ENCODE peak calls at places on chromosomes 6 and 20, in five cellular contexts. A is psoas muscle, G is pancreas, O is A673, R is endodermal cell. J is an unnamed sample. For H3K4me1, the result is how much of the 10 kb centered on the place peaks cover.

GRCh38 chr6:19052219-19052618 is 665.1 kb downstream of the RNF144B start:
- DNase-seq in A (no peak), G (no peak), O (peak), R (no peak), J (no peak)

GRCh38 chr6:17418281-17419188 is 25.1 kb downstream of the CAP2 start:
- DNase-seq in A (no peak), G (no peak), O (no peak), R (peak), J (no peak)

GRCh38 chr6:7143161-7143974 is 35.6 kb downstream of the RREB1 start:
- DNase-seq in A (no peak), G (no peak), O (no peak), R (peak), J (no peak)

GRCh38 chr20:25486377-25486776 is 78.9 kb downstream of the GINS1 start:
- DNase-seq in A (no peak), G (no peak), O (peak), R (no peak), J (no peak)

GRCh38 chr20:5888051-5888450 is 62.3 kb downstream of the TRMT6 start:
- DNase-seq in A (no peak), G (no peak), O (no peak), R (no peak), J (no peak)

GRCh38 chr6:160678744-160679401 is 14.8 kb upstream of the LPA start:
- DNase-seq in A (no peak), G (no peak), O (no peak), R (peak), J (no peak)

GRCh38 chr6:33279971-33280511 is 3.1 kb downstream of the B3GALT4 start:
- DNase-seq in A (no peak), G (no peak), O (peak), R (peak), J (no peak)

GRCh38 chr20:58714923-58715708 is 22.5 kb downstream of the NPEPL1 start:
- DNase-seq in A (no peak), G (no peak), O (no peak), R (peak), J (peak)

GRCh38 chr6:127249619-127250018 is 17.0 kb upstream of the RNF146 start:
- DNase-seq in A (no peak), G (no peak), O (no peak), R (no peak), J (no peak)

DNA sequence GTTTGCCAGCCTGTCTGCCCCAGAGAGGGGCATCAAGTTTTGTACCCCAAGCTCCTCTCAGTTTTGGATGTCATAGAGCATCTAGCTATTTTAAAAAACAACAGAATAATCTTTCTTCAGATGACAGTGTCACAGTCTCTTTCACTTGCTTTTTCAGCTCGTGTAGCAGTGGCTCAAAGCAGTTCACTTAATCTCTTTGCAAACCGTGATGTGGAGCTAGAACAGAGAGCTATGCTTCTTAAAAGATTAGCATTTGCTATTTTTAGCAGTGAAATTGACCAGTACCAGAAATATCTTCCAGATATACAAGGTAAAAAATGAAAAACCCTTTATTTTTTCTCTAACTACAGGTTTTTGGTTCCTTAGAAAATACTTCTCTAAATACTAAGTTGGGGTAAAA is 37.3 kb downstream of the PGM3 start:
- DNase-seq in A (no peak), G (no peak), O (no peak), R (no peak), J (no peak)
- H3K27ac ChIP-seq in A (no peak), G (no peak), O (no peak), R (no peak), J (no peak)

GRCh38 chr20:47780990-47781389 is 4.3 kb downstream of the SULF2 start:
- DNase-seq in A (no peak), G (no peak), O (no peak), R (no peak), J (no peak)
- TF ChIP-seq CTCF in A (no peak), G (no peak), O (no peak), R (peak), J (no peak)

GRCh38 chr6:111759836-111760785 is 113.1 kb downstream of the FYN start:
- DNase-seq in A (no peak), G (no peak), O (peak), R (no peak), J (no peak)

GRCh38 chr6:111759413-111759835 is 113.8 kb downstream of the FYN start:
- DNase-seq in A (no peak), G (no peak), O (no peak), R (no peak), J (no peak)

GRCh38 chr6:111764238-111765182 is 108.7 kb downstream of the FYN start:
- DNase-seq in A (no peak), G (no peak), O (no peak), R (peak), J (no peak)

GRCh38 chr6:111763381-111763780 is 109.9 kb downstream of the FYN start:
- DNase-seq in A (no peak), G (no peak), O (no peak), R (no peak), J (no peak)

GRCh38 chr6:111761783-111762312 is 111.4 kb downstream of the FYN start:
- DNase-seq in A (no peak), G (no peak), O (peak), R (no peak), J (no peak)
- H3K4me1 ChIP-seq in A (under half), G (under half), O (under half), R (under half), J (under half)

DNA sequence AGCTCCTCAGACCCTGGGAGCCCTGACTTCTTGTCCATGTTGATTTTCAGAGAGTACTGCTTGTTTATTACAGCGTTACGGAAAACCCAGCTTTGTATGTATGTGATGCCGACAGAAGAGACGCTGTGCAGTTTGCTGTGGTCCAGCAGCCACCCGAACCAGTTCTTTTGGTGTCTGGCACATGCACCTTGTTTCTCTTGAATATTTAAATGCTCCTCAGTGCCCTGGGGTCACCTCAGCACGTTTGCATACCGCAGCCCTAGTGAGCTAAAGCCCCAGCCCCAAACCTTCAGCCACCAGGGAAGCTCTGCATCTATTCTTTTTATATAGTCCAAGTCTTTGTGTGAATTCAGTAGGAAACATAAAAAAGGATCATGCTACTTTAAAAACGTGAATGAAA is 39.9 kb downstream of the AFDN start:
- DNase-seq in A (no peak), G (no peak), O (no peak), R (no peak), J (no peak)
- H3K27ac ChIP-seq in A (no peak), G (no peak), O (no peak), R (peak), J (no peak)